ENCODE peak calls at places on chromosomes 7 and 10, in five cellular contexts. F is tibial nerve, W is endothelial cell, O is NAMALWA, P is heart left ventricle. G is an unnamed sample.

GRCh38 chr7:50962962-50963374 is 180.3 kb upstream of the GRB10 start:
- DNase-seq in O (no peak), W (no peak), P (peak; percentile 89), F (no peak), G (no peak)

GRCh38 chr7:36291387-36292316 is 98.0 kb upstream of the ANLN start:
- DNase-seq in P (peak; percentile 81), W (peak; percentile 87), F (peak; percentile 82), O (peak; percentile 85), G (peak; percentile 82)

GRCh38 chr7:668958-669357 is 57.5 kb upstream of the DNAAF5 start:
- DNase-seq in W (no peak), P (no peak), O (no peak), F (no peak), G (no peak)

GRCh38 chr7:28830831-28831230 is 127.3 kb downstream of the TRIL start:
- DNase-seq in F (no peak), P (no peak), O (no peak), W (no peak), G (no peak)

GRCh38 chr7:72326365-72326764 is 85.8 kb downstream of the CALN1 start:
- DNase-seq in F (no peak), W (no peak), P (no peak), O (no peak), G (no peak)

GRCh38 chr7:17406756-17407155 is 108.3 kb downstream of the AHR start:
- DNase-seq in O (no peak), P (no peak), W (no peak), F (no peak), G (no peak)

GRCh38 chr10:32055478-32056135 is 618 bp downstream of the KIF5B start:
- DNase-seq in F (peak; percentile 33), W (peak; percentile 74), O (peak; percentile 72), P (peak; percentile 81), G (peak; percentile 49)

GRCh38 chr10:122856902-122857301 is 11.2 kb upstream of the CUZD1 start:
- DNase-seq in O (no peak), F (no peak), P (no peak), W (no peak), G (no peak)

GRCh38 chr7:12623885-12624498 is 53.5 kb downstream of the SCIN start:
- DNase-seq in W (no peak), P (no peak), F (no peak), O (peak; percentile 54), G (no peak)

GRCh38 chr7:18499407-18500197 is 4.1 kb downstream of the HDAC9 start:
- DNase-seq in O (peak; percentile 13), P (peak; percentile 36), F (no peak), W (no peak), G (peak; percentile 65)

GRCh38 chr7:123689250-123689649 is 33.6 kb downstream of the LMOD2 start:
- DNase-seq in P (no peak), F (no peak), O (no peak), W (no peak), G (no peak)

GRCh38 chr7:143407296-143408246 is 1.1 kb downstream of the EPHA1 start:
- DNase-seq in P (no peak), O (no peak), W (no peak), F (no peak), G (no peak)

GRCh38 chr7:111883241-111883640 is 320.9 kb upstream of the IMMP2L start:
- DNase-seq in W (no peak), O (no peak), P (no peak), F (no peak), G (no peak)

GRCh38 chr10:66882271-66882670 is 43.6 kb upstream of the LRRTM3 start:
- DNase-seq in F (no peak), W (no peak), O (no peak), P (no peak), G (no peak)

GRCh38 chr10:127939786-127940330 is 33.0 kb downstream of the PTPRE start:
- DNase-seq in W (no peak), F (no peak), P (no peak), O (no peak), G (no peak)

GRCh38 chr10:72449842-72450495 is 95.2 kb upstream of the DNAJB12 start:
- DNase-seq in O (no peak), F (no peak), P (no peak), W (no peak), G (no peak)

GRCh38 chr7:26410156-26410555 is 118.5 kb downstream of the SNX10 start:
- DNase-seq in P (no peak), O (no peak), F (no peak), W (no peak), G (no peak)

GRCh38 chr7:6453737-6454136 is 6.0 kb upstream of the DAGLB start:
- DNase-seq in O (no peak), P (no peak), W (no peak), F (no peak), G (no peak)

GRCh38 chr7:47725031-47725780 is 143.3 kb upstream of the TNS3 start:
- DNase-seq in O (peak; percentile 53), F (no peak), W (no peak), P (no peak), G (no peak)

GRCh38 chr10:100186253-100186780 is 488 bp upstream of the ERLIN1 start:
- DNase-seq in F (no peak), P (peak; percentile 50), O (no peak), W (peak; percentile 27), G (peak; percentile 25)

GRCh38 chr10:64396105-64396504 is 874.9 kb downstream of the REEP3 start:
- DNase-seq in W (no peak), F (no peak), O (no peak), P (no peak), G (no peak)

GRCh38 chr7:19296617-19297016 is 151.4 kb upstream of the FERD3L start:
- DNase-seq in W (no peak), O (no peak), P (no peak), F (no peak), G (no peak)

GRCh38 chr7:6171532-6172330 is 100.7 kb downstream of the CYTH3 start:
- DNase-seq in F (no peak), O (no peak), W (peak; percentile 8), P (peak; percentile 61), G (no peak)

GRCh38 chr7:55144333-55144954 is 125.6 kb downstream of the EGFR start:
- DNase-seq in F (no peak), O (peak; percentile 35), W (no peak), P (no peak), G (no peak)